ENCODE peak calls at places on chromosomes 6 and 20, in ten cellular contexts. Q is right lobe of liver, S is ovary, C is endothelial cell of umbilical vein, N is stomach, H is gastrocnemius medialis, T is HCT116, G is transverse colon, O is body of pancreas, J is GM12878. Z is an unnamed sample. For H3K36me3, the result is how much of the 10 kb centered on the place peaks cover.

GRCh38 chr6:100775667-100776066 is 105.5 kb downstream of the ASCC3 start:
- DNase-seq in S (no peak), T (no peak), O (no peak), G (no peak), C (peak), Q (no peak), N (no peak), J (no peak), H (no peak), Z (no peak)

GRCh38 chr6:142756215-142756630 is 188.8 kb downstream of the HIVEP2 start:
- DNase-seq in T (peak), J (no peak), O (no peak), H (no peak), S (no peak), C (peak), G (no peak), Q (no peak), N (no peak), Z (no peak)

GRCh38 chr6:125888989-125889656 is 67.4 kb upstream of the HINT3 start:
- DNase-seq in G (no peak), C (peak), H (no peak), O (peak), N (no peak), J (no peak), Q (no peak), T (peak), S (no peak), Z (no peak)

GRCh38 chr20:63955281-63955845 is 853 bp downstream of the UCKL1 start:
- DNase-seq in S (no peak), O (no peak), T (no peak), Q (no peak), N (no peak), H (no peak), C (peak), G (peak), J (no peak), Z (no peak)

GRCh38 chr6:99833034-99833433 is 161.0 kb downstream of the MCHR2 start:
- DNase-seq in T (no peak), G (no peak), H (no peak), O (no peak), S (no peak), N (no peak), C (no peak), J (no peak), Q (no peak), Z (no peak)

GRCh38 chr6:24064832-24065231 is 61.2 kb upstream of the NRSN1 start:
- DNase-seq in C (no peak), G (no peak), N (no peak), O (no peak), J (no peak), Q (no peak), T (no peak), H (no peak), S (no peak), Z (no peak)

GRCh38 chr20:15339264-15339663 is 1001.9 kb upstream of the FLRT3 start:
- DNase-seq in G (no peak), C (no peak), S (no peak), O (no peak), H (peak), T (no peak), J (no peak), Q (no peak), N (no peak), Z (no peak)

GRCh38 chr6:134636221-134636830 is 313.6 kb downstream of the ALDH8A1 start:
- DNase-seq in J (peak), N (no peak), S (no peak), T (no peak), H (no peak), O (no peak), G (peak), Q (no peak), C (no peak), Z (no peak)

GRCh38 chr6:23522751-23523527 is 603.1 kb upstream of the NRSN1 start:
- DNase-seq in S (no peak), O (no peak), C (no peak), G (no peak), Q (no peak), J (no peak), T (no peak), H (no peak), N (no peak), Z (no peak)

GRCh38 chr6:75244063-75244575 is 518 bp upstream of the COX7A2 start:
- DNase-seq in H (no peak), S (no peak), N (no peak), J (no peak), T (no peak), C (no peak), G (no peak), Q (no peak), O (no peak), Z (no peak)

GRCh38 chr6:26607434-26608230 is 10.9 kb downstream of the ABT1 start:
- DNase-seq in H (no peak), C (peak), J (no peak), T (peak), Q (no peak), O (peak), N (peak), S (no peak), G (peak), Z (peak)

GRCh38 chr6:147972436-147972835 is 370.2 kb upstream of the SASH1 start:
- DNase-seq in O (no peak), S (no peak), Q (no peak), N (no peak), G (no peak), C (no peak), H (no peak), J (no peak), T (no peak), Z (no peak)

GRCh38 chr20:47276856-47277541 is 79.5 kb downstream of the ZMYND8 start:
- DNase-seq in C (peak), Q (no peak), H (no peak), O (peak), J (no peak), N (peak), S (peak), T (no peak), G (no peak), Z (peak)

GRCh38 chr20:676315-676937 is 824 bp upstream of the SCRT2 start:
- DNase-seq in G (peak), J (no peak), S (no peak), O (no peak), N (no peak), Q (peak), C (no peak), T (no peak), H (no peak), Z (peak)

GRCh38 chr20:46088409-46089075 is 1.2 kb downstream of the NCOA5 start:
- DNase-seq in S (no peak), N (no peak), G (no peak), J (no peak), T (no peak), O (no peak), C (peak), H (no peak), Q (no peak), Z (no peak)

GRCh38 chr6:12355354-12355753 is 65.2 kb downstream of the EDN1 start:
- DNase-seq in Q (no peak), C (no peak), O (no peak), J (no peak), G (no peak), T (no peak), H (no peak), N (no peak), S (no peak), Z (no peak)

GRCh38 chr20:2652724-2653510 is 485 bp downstream of the NOP56 start:
- DNase-seq in T (no peak), G (peak), J (no peak), C (no peak), H (peak), S (no peak), O (no peak), N (no peak), Q (no peak), Z (no peak)

GRCh38 chr20:2651772-2652723 is at the start of gene NOP56:
- DNase-seq in O (peak), J (peak), C (peak), T (peak), Q (peak), S (peak), G (peak), N (peak), H (peak), Z (peak)

GRCh38 chr20:2654831-2655230 is 2.4 kb downstream of the NOP56 start:
- DNase-seq in J (no peak), S (no peak), H (no peak), T (no peak), N (no peak), Q (no peak), C (no peak), O (no peak), G (no peak), Z (no peak)

GRCh38 chr20:2654384-2654822 is 2.0 kb downstream of the NOP56 start:
- DNase-seq in O (no peak), S (no peak), N (no peak), Q (no peak), G (no peak), C (no peak), T (no peak), H (no peak), J (no peak), Z (no peak)

GRCh38 chr20:2653511-2654383 is 1.3 kb downstream of the NOP56 start:
- DNase-seq in N (no peak), Q (no peak), C (no peak), T (no peak), J (no peak), S (no peak), O (no peak), H (no peak), G (no peak), Z (peak)
- TF ChIP-seq POLR2A in N (no peak), Q (no peak), C (no peak), T (no peak), J (no peak), S (no peak), O (no peak), H (no peak), G (no peak), Z (no peak)

GRCh38 chr6:30912746-30913520 is 1.1 kb upstream of the VARS2 start:
- DNase-seq in G (no peak), C (no peak), J (no peak), T (no peak), O (no peak), Q (peak), H (no peak), N (no peak), S (no peak), Z (no peak)
- H3K4me3 ChIP-seq in G (no peak), C (no peak), J (peak), T (no peak), O (no peak), Q (no peak), H (no peak), N (no peak), S (no peak), Z (no peak)

DNA sequence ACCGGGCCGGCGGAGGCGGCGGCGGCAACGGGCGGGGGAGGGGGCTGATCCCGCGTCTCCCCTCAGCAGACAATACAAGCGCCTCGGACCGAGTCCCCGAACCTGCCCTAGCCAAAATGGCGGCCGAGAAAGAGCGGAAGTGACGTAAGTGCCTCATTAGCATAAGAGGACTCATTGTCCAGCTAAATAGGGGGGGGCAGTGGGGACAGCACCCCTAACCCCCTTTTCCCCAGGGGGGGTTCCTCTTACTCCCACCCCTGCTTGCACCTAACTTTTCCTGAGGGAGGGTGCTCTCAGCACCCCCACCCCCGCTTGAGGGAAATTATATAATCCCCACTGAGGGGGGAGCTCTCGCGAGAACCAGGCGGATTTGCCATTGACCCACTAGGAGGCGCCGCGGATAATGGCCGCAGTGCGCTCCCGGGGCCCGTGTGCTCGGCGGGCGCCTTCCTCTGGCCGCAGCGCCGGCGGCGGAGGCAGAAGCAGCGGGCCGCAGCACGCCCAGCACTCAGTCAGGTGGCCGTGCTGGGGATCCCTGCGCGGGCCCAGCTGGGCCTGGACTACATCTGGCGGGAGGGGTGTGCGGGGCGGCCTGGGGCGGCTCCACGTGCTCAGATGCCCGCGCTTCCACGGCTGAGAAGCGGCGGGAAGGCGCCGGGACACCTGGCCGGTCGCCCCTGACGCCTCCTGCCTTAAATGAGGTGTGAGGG is at the start of gene ADNP:
- DNase-seq in S (peak), G (peak), J (peak), Q (peak), O (peak), C (peak), T (peak), H (peak), N (peak), Z (peak)
- H3K36me3 ChIP-seq in S (under half), G (under half), J (under half), Q (under half), O (under half), C (under half), T (under half), H (under half), N (under half), Z (under half)

GRCh38 chr6:7261030-7261841 is 51.8 kb downstream of the SSR1 start:
- DNase-seq in G (peak), C (peak), J (no peak), S (peak), O (peak), Q (peak), H (peak), T (peak), N (peak), Z (peak)
- TF ChIP-seq POLR2A in G (peak), C (peak), J (no peak), S (no peak), O (peak), Q (peak), H (peak), T (peak), N (no peak), Z (peak)

DNA sequence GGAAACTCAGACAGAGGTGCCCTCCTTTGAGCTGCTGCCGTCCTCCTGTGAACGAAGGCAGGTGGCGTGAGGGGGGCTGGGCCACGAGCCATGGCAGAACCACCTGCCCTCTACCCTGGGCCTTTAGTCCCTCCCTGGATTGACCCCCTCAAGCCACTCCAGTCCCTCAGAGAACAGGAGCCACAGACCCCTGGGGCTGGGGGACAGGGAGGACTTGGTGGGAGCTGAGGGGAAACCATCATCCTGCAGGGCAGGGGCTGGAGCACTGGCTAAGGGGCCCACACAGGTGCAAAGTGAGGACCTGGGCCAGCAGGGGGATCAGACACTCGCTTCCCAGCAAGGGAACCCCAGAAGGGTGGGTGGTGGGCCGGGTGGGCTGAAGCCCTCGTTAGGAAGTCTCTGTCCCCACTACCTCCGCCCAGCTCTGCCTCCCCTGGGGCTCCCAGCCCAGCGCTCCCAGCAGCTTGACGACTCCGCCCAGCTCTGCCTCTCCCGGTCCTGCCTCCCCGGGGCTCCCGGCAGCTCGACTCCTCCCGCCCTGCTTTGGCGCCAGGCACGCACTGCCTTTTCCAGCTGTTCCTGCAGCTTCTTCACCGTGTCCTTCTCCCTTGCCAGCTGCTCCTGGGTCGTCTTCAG is 44.4 kb downstream of the DSTN start:
- DNase-seq in C (no peak), O (peak), N (peak), J (no peak), Q (peak), H (peak), T (no peak), G (peak), S (peak), Z (no peak)
- H3K4me3 ChIP-seq in C (no peak), O (no peak), N (no peak), J (no peak), Q (no peak), H (no peak), T (no peak), G (no peak), S (no peak), Z (no peak)

GRCh38 chr6:33782561-33782960 is 6.4 kb downstream of the LEMD2 start:
- DNase-seq in C (no peak), S (no peak), H (no peak), T (no peak), O (no peak), J (no peak), Q (no peak), N (no peak), G (no peak), Z (no peak)
- H3K36me3 ChIP-seq in C (under half), S (under half), H (half or more), T (under half), O (half or more), J (under half), Q (half or more), N (half or more), G (under half), Z (under half)

GRCh38 chr6:31216208-31216898 is 45.9 kb upstream of the POU5F1 start:
- DNase-seq in J (no peak), G (no peak), H (no peak), Q (no peak), S (no peak), O (no peak), T (no peak), N (no peak), C (no peak), Z (no peak)
- TF ChIP-seq POLR2A in J (no peak), G (no peak), H (no peak), Q (no peak), S (no peak), O (no peak), T (no peak), N (no peak), C (no peak), Z (no peak)

GRCh38 chr6:28383235-28384142 is 16.1 kb downstream of the ZSCAN12 start:
- DNase-seq in C (peak), Q (peak), G (peak), J (no peak), O (peak), N (peak), T (peak), H (peak), S (peak), Z (peak)
- H3K4me3 ChIP-seq in C (peak), Q (peak), G (peak), J (peak), O (peak), N (peak), T (peak), H (peak), S (peak), Z (peak)

DNA sequence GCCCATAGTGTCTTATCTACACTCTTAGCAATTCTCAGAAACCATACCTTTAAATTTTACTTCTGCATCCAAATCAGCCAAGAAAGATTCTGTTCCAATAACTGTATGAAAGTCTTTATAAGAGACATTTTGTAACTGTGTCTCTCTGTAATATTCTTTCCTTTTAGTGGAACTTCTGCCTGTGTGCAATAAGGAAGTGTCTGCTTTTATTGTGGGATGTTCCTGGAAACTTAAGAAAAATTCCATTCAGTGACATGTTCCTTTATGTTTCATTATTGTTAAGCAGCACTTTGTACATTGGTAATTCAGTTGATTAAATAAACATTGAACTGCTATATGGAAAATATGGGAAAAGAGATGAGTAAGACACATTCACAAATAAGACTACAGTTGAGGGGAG is 11.7 kb downstream of the NUS1 start:
- DNase-seq in O (no peak), T (no peak), G (no peak), C (no peak), Q (no peak), N (no peak), H (no peak), S (no peak), J (no peak), Z (no peak)
- H3K36me3 ChIP-seq in O (under half), T (under half), G (under half), C (under half), Q (under half), N (under half), H (under half), S (under half), J (under half), Z (under half)

DNA sequence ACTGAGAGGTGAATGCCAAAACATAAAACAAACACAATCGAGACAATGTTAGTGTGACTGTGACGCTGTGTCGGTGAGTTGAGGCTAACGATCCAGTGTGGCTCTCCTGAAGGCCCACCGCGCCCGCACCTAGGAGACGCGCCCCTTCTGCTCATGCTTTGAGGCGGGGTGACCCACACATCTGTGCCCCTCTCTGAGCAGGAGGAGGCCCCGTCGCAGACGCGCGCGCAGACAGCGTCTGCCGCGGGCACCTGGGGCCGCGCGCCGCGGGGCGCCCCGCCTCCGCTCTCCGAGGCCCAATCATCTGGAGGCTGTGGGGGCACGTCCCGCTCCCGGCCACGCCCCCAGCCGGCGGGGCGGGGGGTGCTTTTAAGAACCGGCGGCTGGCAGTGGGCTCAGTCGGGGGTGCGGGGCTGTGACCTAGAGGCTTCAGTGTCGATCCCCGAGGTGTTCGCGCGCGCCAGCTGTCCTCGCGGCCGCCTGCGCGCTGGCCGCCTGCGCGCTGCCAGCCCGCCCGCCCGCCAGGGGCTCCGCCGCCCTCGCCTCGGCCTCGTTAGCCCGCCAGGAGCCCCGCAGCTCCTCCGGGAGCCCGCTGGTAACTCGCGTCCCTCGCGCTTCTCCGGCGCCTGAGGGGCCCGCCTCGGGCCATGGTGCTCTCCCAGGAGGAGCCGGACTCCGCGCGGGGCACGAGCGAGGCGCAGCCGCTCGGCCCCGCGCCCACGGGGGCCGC is at the start of gene SLC16A10:
- DNase-seq in C (peak), T (peak), S (peak), N (peak), Q (peak), H (peak), O (peak), G (peak), J (no peak), Z (peak)
- TF ChIP-seq POLR2A in C (no peak), T (peak), S (peak), N (no peak), Q (peak), H (peak), O (peak), G (peak), J (peak), Z (peak)